ENCODE peak calls at places on chromosomes 3 and 15, in six cellular contexts. One of them, this sample, is unnamed.

GRCh38 chr3:23648965-23649328 is 156.8 kb upstream of the UBE2E1 start:
- DNase-seq in uterus: no peak
- DNase-seq in K562: no peak
- DNase-seq in DND-41: no peak
- DNase-seq in GM23248: no peak
- DNase-seq in PC-9: no peak
- DNase-seq in this sample: no peak

GRCh38 chr15:73305331-73306211 is 63.2 kb downstream of the HCN4 start:
- DNase-seq in uterus: no peak
- DNase-seq in K562: peak; percentile 27
- DNase-seq in DND-41: peak; percentile 21
- DNase-seq in GM23248: peak; percentile 77
- DNase-seq in PC-9: peak; percentile 51
- DNase-seq in this sample: peak; percentile 83

GRCh38 chr15:56248276-56248675 is 4.6 kb upstream of the RFX7 start:
- DNase-seq in uterus: no peak
- DNase-seq in K562: no peak
- DNase-seq in DND-41: no peak
- DNase-seq in GM23248: no peak
- DNase-seq in PC-9: no peak
- DNase-seq in this sample: no peak

GRCh38 chr3:7489417-7489816 is 628.5 kb downstream of the GRM7 start:
- DNase-seq in uterus: no peak
- DNase-seq in K562: no peak
- DNase-seq in DND-41: no peak
- DNase-seq in GM23248: no peak
- DNase-seq in PC-9: no peak
- DNase-seq in this sample: no peak

GRCh38 chr15:42549052-42549491 is 434 bp downstream of the HAUS2 start:
- DNase-seq in uterus: peak; percentile 25
- DNase-seq in K562: no peak
- DNase-seq in DND-41: no peak
- DNase-seq in GM23248: peak; percentile 60
- DNase-seq in PC-9: no peak
- DNase-seq in this sample: peak; percentile 48

GRCh38 chr15:20645956-20646355 is 104.4 kb upstream of the GOLGA6L6 start:
- DNase-seq in uterus: no peak
- DNase-seq in K562: no peak
- DNase-seq in DND-41: peak; percentile 73
- DNase-seq in GM23248: peak; percentile 38
- DNase-seq in PC-9: no peak
- DNase-seq in this sample: no peak

GRCh38 chr3:158909870-158910269 is 108.0 kb downstream of the MFSD1 start:
- DNase-seq in uterus: peak; percentile 15
- DNase-seq in K562: no peak
- DNase-seq in DND-41: no peak
- DNase-seq in GM23248: peak; percentile 80
- DNase-seq in PC-9: no peak
- DNase-seq in this sample: no peak

GRCh38 chr3:25155696-25156471 is 272.2 kb upstream of the RARB start:
- DNase-seq in uterus: no peak
- DNase-seq in K562: no peak
- DNase-seq in DND-41: no peak
- DNase-seq in GM23248: peak; percentile 1
- DNase-seq in PC-9: no peak
- DNase-seq in this sample: no peak

GRCh38 chr15:83605595-83605994 is 48.3 kb upstream of the ADAMTSL3 start:
- DNase-seq in uterus: peak; percentile 64
- DNase-seq in K562: no peak
- DNase-seq in DND-41: no peak
- DNase-seq in GM23248: no peak
- DNase-seq in PC-9: no peak
- DNase-seq in this sample: no peak

GRCh38 chr15:37933685-37934084 is 755 bp upstream of the TMCO5A start:
- DNase-seq in uterus: no peak
- DNase-seq in K562: no peak
- DNase-seq in DND-41: no peak
- DNase-seq in GM23248: peak; percentile 38
- DNase-seq in PC-9: no peak
- DNase-seq in this sample: no peak

GRCh38 chr3:29065211-29065785 is 215.6 kb upstream of the RBMS3 start:
- DNase-seq in uterus: peak; percentile 41
- DNase-seq in K562: no peak
- DNase-seq in DND-41: no peak
- DNase-seq in GM23248: peak; percentile 98
- DNase-seq in PC-9: peak; percentile 52
- DNase-seq in this sample: peak; percentile 28

GRCh38 chr3:172678068-172678467 is 32.8 kb downstream of the NCEH1 start:
- DNase-seq in uterus: no peak
- DNase-seq in K562: no peak
- DNase-seq in DND-41: no peak
- DNase-seq in GM23248: no peak
- DNase-seq in PC-9: peak; percentile 33
- DNase-seq in this sample: peak; percentile 76

GRCh38 chr3:118974356-118975097 is 60.1 kb downstream of the IGSF11 start:
- DNase-seq in uterus: no peak
- DNase-seq in K562: no peak
- DNase-seq in DND-41: no peak
- DNase-seq in GM23248: no peak
- DNase-seq in PC-9: no peak
- DNase-seq in this sample: no peak

GRCh38 chr3:64161481-64161952 is 63.7 kb downstream of the PRICKLE2 start:
- DNase-seq in uterus: no peak
- DNase-seq in K562: no peak
- DNase-seq in DND-41: no peak
- DNase-seq in GM23248: peak; percentile 16
- DNase-seq in PC-9: peak; percentile 65
- DNase-seq in this sample: peak; percentile 62

GRCh38 chr3:37905987-37906674 is 44.5 kb downstream of the CTDSPL start:
- DNase-seq in uterus: no peak
- DNase-seq in K562: no peak
- DNase-seq in DND-41: no peak
- DNase-seq in GM23248: peak; percentile 83
- DNase-seq in PC-9: no peak
- DNase-seq in this sample: no peak

GRCh38 chr3:134445631-134446030 is 40.2 kb downstream of the ANAPC13 start:
- DNase-seq in uterus: no peak
- DNase-seq in K562: no peak
- DNase-seq in DND-41: no peak
- DNase-seq in GM23248: peak; percentile 56
- DNase-seq in PC-9: peak; percentile 45
- DNase-seq in this sample: no peak

GRCh38 chr3:49901351-49902339 is 2.0 kb downstream of the MST1R start:
- DNase-seq in uterus: no peak
- DNase-seq in K562: no peak
- DNase-seq in DND-41: peak; percentile 49
- DNase-seq in GM23248: peak; percentile 21
- DNase-seq in PC-9: peak; percentile 51
- DNase-seq in this sample: no peak

GRCh38 chr15:43958894-43959330 is 132.1 kb downstream of the WDR76 start:
- DNase-seq in uterus: no peak
- DNase-seq in K562: no peak
- DNase-seq in DND-41: no peak
- DNase-seq in GM23248: peak; percentile 88
- DNase-seq in PC-9: no peak
- DNase-seq in this sample: peak; percentile 9

GRCh38 chr3:50660386-50660785 is 14.3 kb upstream of the DOCK3 start:
- DNase-seq in uterus: peak; percentile 3
- DNase-seq in K562: no peak
- DNase-seq in DND-41: peak; percentile 2
- DNase-seq in GM23248: no peak
- DNase-seq in PC-9: no peak
- DNase-seq in this sample: no peak

GRCh38 chr15:36313021-36313420 is 266.4 kb upstream of the CDIN1 start:
- DNase-seq in uterus: no peak
- DNase-seq in K562: no peak
- DNase-seq in DND-41: no peak
- DNase-seq in GM23248: peak; percentile 47
- DNase-seq in PC-9: no peak
- DNase-seq in this sample: no peak

GRCh38 chr3:140809326-140809725 is 131.5 kb downstream of the TRIM42 start:
- DNase-seq in uterus: no peak
- DNase-seq in K562: no peak
- DNase-seq in DND-41: peak; percentile 6
- DNase-seq in GM23248: no peak
- DNase-seq in PC-9: no peak
- DNase-seq in this sample: no peak

GRCh38 chr3:175716451-175716850 is 857.3 kb downstream of the NAALADL2 start:
- DNase-seq in uterus: no peak
- DNase-seq in K562: no peak
- DNase-seq in DND-41: no peak
- DNase-seq in GM23248: peak; percentile 9
- DNase-seq in PC-9: no peak
- DNase-seq in this sample: no peak

GRCh38 chr15:36579792-36580431 is 486 bp downstream of the CDIN1 start:
- DNase-seq in uterus: no peak
- DNase-seq in K562: no peak
- DNase-seq in DND-41: peak; percentile 19
- DNase-seq in GM23248: peak; percentile 56
- DNase-seq in PC-9: no peak
- DNase-seq in this sample: no peak

GRCh38 chr15:60507596-60508424 is 28.9 kb upstream of the ICE2 start:
- DNase-seq in uterus: no peak
- DNase-seq in K562: peak; percentile 60
- DNase-seq in DND-41: peak; percentile 48
- DNase-seq in GM23248: peak; percentile 74
- DNase-seq in PC-9: no peak
- DNase-seq in this sample: peak; percentile 68

GRCh38 chr15:92429378-92430066 is 35.8 kb downstream of the ST8SIA2 start:
- DNase-seq in uterus: no peak
- DNase-seq in K562: peak; percentile 53
- DNase-seq in DND-41: no peak
- DNase-seq in GM23248: peak; percentile 91
- DNase-seq in PC-9: no peak
- DNase-seq in this sample: peak; percentile 56

GRCh38 chr3:109059289-109059688 is 58.6 kb downstream of the MORC1 start:
- DNase-seq in uterus: no peak
- DNase-seq in K562: no peak
- DNase-seq in DND-41: no peak
- DNase-seq in GM23248: no peak
- DNase-seq in PC-9: no peak
- DNase-seq in this sample: no peak

GRCh38 chr3:123595396-123595795 is 10.5 kb upstream of the HACD2 start:
- DNase-seq in uterus: no peak
- DNase-seq in K562: no peak
- DNase-seq in DND-41: no peak
- DNase-seq in GM23248: no peak
- DNase-seq in PC-9: no peak
- DNase-seq in this sample: no peak

GRCh38 chr3:77254967-77255831 is 215.3 kb downstream of the ROBO2 start:
- DNase-seq in uterus: no peak
- DNase-seq in K562: peak; percentile 42
- DNase-seq in DND-41: peak; percentile 39
- DNase-seq in GM23248: peak; percentile 68
- DNase-seq in PC-9: no peak
- DNase-seq in this sample: peak; percentile 72

GRCh38 chr3:19970289-19970688 is 23.4 kb downstream of the RAB5A start:
- DNase-seq in uterus: no peak
- DNase-seq in K562: no peak
- DNase-seq in DND-41: no peak
- DNase-seq in GM23248: no peak
- DNase-seq in PC-9: no peak
- DNase-seq in this sample: no peak
- H3K36me3 ChIP-seq in uterus: no peaks in the 10 kb centered on the region
- H3K36me3 ChIP-seq in K562: peaks cover 39% of the 10 kb centered on the region
- H3K36me3 ChIP-seq in DND-41: peaks cover 29% of the 10 kb centered on the region
- H3K36me3 ChIP-seq in GM23248: peaks cover 22% of the 10 kb centered on the region
- H3K36me3 ChIP-seq in PC-9: peaks cover 21% of the 10 kb centered on the region
- H3K36me3 ChIP-seq in this sample: peaks cover 13% of the 10 kb centered on the region

DNA sequence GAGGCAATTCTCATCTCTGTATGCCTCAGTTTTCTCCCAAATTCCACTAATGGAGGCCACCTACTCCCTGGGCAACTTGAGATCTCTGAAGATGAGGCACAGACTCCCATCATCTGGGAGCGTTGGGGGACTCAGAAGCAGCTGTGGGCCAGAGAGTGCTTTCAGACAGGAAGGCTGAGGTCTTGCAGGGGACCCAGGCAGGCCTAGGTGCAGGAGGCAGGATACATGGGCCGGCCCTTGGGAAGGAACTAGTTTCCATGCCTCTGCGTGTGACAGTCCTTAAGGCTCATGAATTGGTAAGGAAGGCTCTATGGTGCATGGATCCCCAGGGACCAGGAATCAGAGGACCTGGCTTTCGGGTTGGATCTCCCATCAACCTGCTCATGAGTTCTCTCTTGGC is 14.5 kb downstream of the BMF start:
- DNase-seq in uterus: no peak
- DNase-seq in K562: no peak
- DNase-seq in DND-41: no peak
- DNase-seq in GM23248: no peak
- DNase-seq in PC-9: no peak
- DNase-seq in this sample: no peak
- H3K9me3 ChIP-seq in uterus: no peaks in the 10 kb centered on the region
- H3K9me3 ChIP-seq in K562: no peaks in the 10 kb centered on the region
- H3K9me3 ChIP-seq in DND-41: no peaks in the 10 kb centered on the region
- H3K9me3 ChIP-seq in GM23248: no peaks in the 10 kb centered on the region
- H3K9me3 ChIP-seq in PC-9: no peaks in the 10 kb centered on the region
- H3K9me3 ChIP-seq in this sample: no peaks in the 10 kb centered on the region

DNA sequence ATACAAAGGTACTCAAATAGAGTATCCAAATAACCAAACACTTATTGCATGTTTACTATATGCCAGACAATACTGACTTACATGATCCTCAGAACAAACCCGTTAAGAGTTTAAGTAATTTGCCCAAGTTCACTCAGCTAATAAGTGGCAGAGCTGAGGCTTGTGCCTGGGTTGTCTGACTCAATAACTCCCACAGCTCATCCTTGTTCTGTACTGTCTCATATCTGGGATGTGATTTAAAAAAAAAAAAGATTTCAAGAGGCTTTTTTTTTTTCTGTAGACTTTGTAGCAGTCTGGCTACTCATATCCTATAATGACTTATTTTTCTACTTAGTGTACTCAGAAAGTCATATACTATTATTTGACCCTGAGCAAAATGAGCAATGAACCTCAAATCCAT is 3.0 kb downstream of the NSUN3 start:
- DNase-seq in uterus: no peak
- DNase-seq in K562: no peak
- DNase-seq in DND-41: no peak
- DNase-seq in GM23248: peak; percentile 17
- DNase-seq in PC-9: no peak
- DNase-seq in this sample: no peak
- H3K4me3 ChIP-seq in uterus: no peak overlapping the region
- H3K4me3 ChIP-seq in K562: no peak overlapping the region
- H3K4me3 ChIP-seq in DND-41: no peak overlapping the region
- H3K4me3 ChIP-seq in GM23248: no peak overlapping the region
- H3K4me3 ChIP-seq in PC-9: no peak overlapping the region
- H3K4me3 ChIP-seq in this sample: no peak overlapping the region

GRCh38 chr3:2595486-2595885 is 496.8 kb downstream of the CNTN4 start:
- DNase-seq in uterus: no peak
- DNase-seq in K562: no peak
- DNase-seq in DND-41: no peak
- DNase-seq in GM23248: no peak
- DNase-seq in PC-9: no peak
- DNase-seq in this sample: no peak
- H3K36me3 ChIP-seq in uterus: no peaks in the 10 kb centered on the region
- H3K36me3 ChIP-seq in K562: no peaks in the 10 kb centered on the region
- H3K36me3 ChIP-seq in DND-41: no peaks in the 10 kb centered on the region
- H3K36me3 ChIP-seq in GM23248: no peaks in the 10 kb centered on the region
- H3K36me3 ChIP-seq in PC-9: no peaks in the 10 kb centered on the region
- H3K36me3 ChIP-seq in this sample: no peaks in the 10 kb centered on the region